ENCODE peak calls at places on chromosomes 11 and 22, in nine cellular contexts. H is ELR, E is left ventricle myocardium inferior, M is progenitor cell of endocrine pancreas, Q is cerebellar cortex, N is heart left ventricle, I is OCI-LY7, T is H9, B is T-cell. A is an unnamed sample.
A peak's percentile ranks its signal among the peaks of the same experiment; 100 is the strongest.

GRCh38 chr22:50002791-50003190 is 9.8 kb downstream of the IL17REL start:
- DNase-seq in H (peak; percentile 20), E (no peak), M (no peak), Q (no peak), N (no peak), I (no peak), T (no peak), B (no peak), A (no peak)

GRCh38 chr22:17980638-17981051 is 43.7 kb downstream of the MICAL3 start:
- DNase-seq in H (no peak), E (peak; percentile 31), M (no peak), Q (no peak), N (no peak), I (peak; percentile 75), T (no peak), B (peak; percentile 47), A (no peak)

GRCh38 chr22:17754233-17754925 is 19.9 kb downstream of the BID start:
- DNase-seq in H (peak; percentile 28), E (no peak), M (no peak), Q (no peak), N (no peak), I (peak; percentile 41), T (peak; percentile 61), B (peak; percentile 45), A (no peak)

GRCh38 chr11:17968206-17968605 is 44.6 kb downstream of the SERGEF start:
- DNase-seq in H (no peak), E (no peak), M (no peak), Q (no peak), N (no peak), I (no peak), T (no peak), B (no peak), A (no peak)

GRCh38 chr11:12544986-12545775 is 129.0 kb upstream of the TEAD1 start:
- DNase-seq in H (peak; percentile 35), E (no peak), M (no peak), Q (no peak), N (no peak), I (no peak), T (no peak), B (no peak), A (no peak)

GRCh38 chr11:86722041-86722440 is 49.6 kb upstream of the ME3 start:
- DNase-seq in H (peak; percentile 64), E (no peak), M (no peak), Q (no peak), N (no peak), I (no peak), T (no peak), B (no peak), A (no peak)

GRCh38 chr22:44033287-44033686 is 9.2 kb downstream of the PARVB start:
- DNase-seq in H (no peak), E (no peak), M (no peak), Q (no peak), N (no peak), I (no peak), T (no peak), B (no peak), A (no peak)

GRCh38 chr11:47412152-47412746 is 3.9 kb downstream of the SLC39A13 start:
- DNase-seq in H (peak; percentile 64), E (peak; percentile 42), M (peak; percentile 58), Q (peak; percentile 47), N (no peak), I (peak; percentile 71), T (peak; percentile 82), B (peak; percentile 42), A (no peak)

GRCh38 chr11:102172127-102172848 is 62.0 kb downstream of the YAP1 start:
- DNase-seq in H (peak; percentile 81), E (no peak), M (no peak), Q (no peak), N (no peak), I (no peak), T (no peak), B (no peak), A (no peak)

GRCh38 chr11:134376150-134376921 is 35.7 kb downstream of the B3GAT1 start:
- DNase-seq in H (no peak), E (peak; percentile 4), M (no peak), Q (no peak), N (no peak), I (no peak), T (no peak), B (no peak), A (no peak)

GRCh38 chr11:6794637-6795036 is 4.9 kb downstream of the OR6A2 start:
- DNase-seq in H (no peak), E (no peak), M (no peak), Q (no peak), N (no peak), I (no peak), T (no peak), B (no peak), A (no peak)

GRCh38 chr11:965206-965775 is 39.6 kb downstream of the AP2A2 start:
- DNase-seq in H (no peak), E (no peak), M (no peak), Q (no peak), N (no peak), I (no peak), T (no peak), B (no peak), A (no peak)

GRCh38 chr11:19370100-19370861 is 129.5 kb upstream of the E2F8 start:
- DNase-seq in H (peak; percentile 24), E (peak; percentile 45), M (no peak), Q (no peak), N (no peak), I (no peak), T (no peak), B (no peak), A (no peak)

GRCh38 chr11:76253416-76253815 is 47.1 kb upstream of the WNT11 start:
- DNase-seq in H (no peak), E (no peak), M (no peak), Q (no peak), N (no peak), I (no peak), T (no peak), B (no peak), A (no peak)

A was measured in GM18507.